ENCODE peak calls at places on chromosomes 12 and 14, in five cellular contexts. W is HCT116, Z is AG04450, L is left ventricle myocardium inferior, T is GM12865. U is an unnamed sample.

GRCh38 chr12:112148031-112148513 is 22.7 kb downstream of the TRAFD1 start:
- DNase-seq in W (no peak), T (no peak), L (no peak), Z (peak; percentile 56), U (no peak)

GRCh38 chr14:29798078-29798477 is 129.6 kb downstream of the PRKD1 start:
- DNase-seq in Z (no peak), W (no peak), T (no peak), L (no peak), U (no peak)

GRCh38 chr14:68734231-68734732 is 58.6 kb downstream of the ZFP36L1 start:
- DNase-seq in L (no peak), W (no peak), T (peak; percentile 67), Z (no peak), U (peak; percentile 86)

GRCh38 chr12:108578813-108579212 is 16.4 kb downstream of the ISCU start:
- DNase-seq in Z (no peak), W (no peak), L (no peak), T (no peak), U (no peak)

GRCh38 chr12:65951697-65952096 is 127.4 kb downstream of the HMGA2 start:
- DNase-seq in T (no peak), Z (no peak), L (no peak), W (no peak), U (no peak)

GRCh38 chr12:56688129-56688845 is at the start of gene PTGES3:
- DNase-seq in W (peak; percentile 96), T (peak; percentile 99), Z (peak; percentile 93), L (peak; percentile 98), U (peak; percentile 99)

GRCh38 chr12:15494329-15495046 is 172.2 kb downstream of the PTPRO start:
- DNase-seq in T (peak; percentile 32), L (no peak), Z (no peak), W (no peak), U (no peak)

GRCh38 chr14:105021656-105022275 is 883 bp upstream of the CDCA4 start:
- DNase-seq in W (peak; percentile 57), Z (no peak), L (no peak), T (peak; percentile 75), U (peak; percentile 58)

GRCh38 chr12:52537101-52537500 is 15.8 kb downstream of the KRT71 start:
- DNase-seq in T (no peak), Z (no peak), L (no peak), W (no peak), U (no peak)

GRCh38 chr12:89949457-89950195 is 241.0 kb upstream of the ATP2B1 start:
- DNase-seq in Z (no peak), W (no peak), T (peak; percentile 93), L (no peak), U (peak; percentile 70)

GRCh38 chr14:51305761-51306160 is 65.7 kb downstream of the TMX1 start:
- DNase-seq in L (no peak), W (no peak), Z (no peak), T (no peak), U (no peak)

GRCh38 chr12:56486694-56487093 is 1.3 kb downstream of the GLS2 start:
- DNase-seq in W (no peak), Z (no peak), L (no peak), T (no peak), U (no peak)

GRCh38 chr12:5383961-5384360 is 47.9 kb upstream of the NTF3 start:
- DNase-seq in L (no peak), T (no peak), Z (no peak), W (no peak), U (no peak)

GRCh38 chr12:89189448-89189847 is 162.9 kb downstream of the DUSP6 start:
- DNase-seq in L (no peak), T (no peak), Z (no peak), W (no peak), U (no peak)

GRCh38 chr14:22313172-22313801 is 275.7 kb downstream of the DAD1 start:
- DNase-seq in W (no peak), T (no peak), Z (no peak), L (no peak), U (no peak)

GRCh38 chr14:22311625-22312024 is 277.4 kb downstream of the DAD1 start:
- DNase-seq in Z (no peak), T (no peak), L (no peak), W (no peak), U (no peak)

GRCh38 chr14:22316473-22316872 is 272.6 kb downstream of the DAD1 start:
- DNase-seq in T (no peak), L (no peak), W (no peak), Z (no peak), U (no peak)

GRCh38 chr14:22315336-22315735 is 273.7 kb downstream of the DAD1 start:
- DNase-seq in T (no peak), L (no peak), Z (no peak), W (no peak), U (no peak)

DNA sequence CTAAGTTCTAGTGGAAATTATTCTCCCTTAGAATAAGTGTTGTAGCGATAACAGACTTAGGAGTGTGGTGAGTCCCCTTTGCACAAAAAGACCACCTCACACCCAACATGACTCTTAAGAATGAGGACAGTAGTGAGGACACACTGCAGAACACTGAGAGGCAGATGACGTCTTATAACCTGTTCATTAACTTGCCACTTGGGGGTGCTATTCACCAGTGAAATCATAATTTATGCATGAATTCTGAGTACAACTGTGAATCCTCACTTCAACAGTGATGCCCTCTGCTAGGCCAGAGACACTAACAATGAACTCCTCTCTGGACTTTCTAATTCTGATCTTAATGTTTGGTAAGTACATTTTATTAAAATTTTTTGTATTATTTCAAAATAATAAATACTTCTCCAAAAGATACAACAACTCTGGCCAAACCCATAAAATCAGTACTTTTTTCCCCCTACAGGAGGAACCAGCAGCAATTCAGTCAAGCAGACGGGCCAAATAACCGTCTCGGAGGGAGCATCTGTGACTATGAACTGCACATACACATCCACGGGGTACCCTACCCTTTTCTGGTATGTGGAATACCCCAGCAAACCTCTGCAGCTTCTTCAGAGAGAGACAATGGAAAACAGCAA is 274.7 kb downstream of the DAD1 start:
- DNase-seq in Z (no peak), L (no peak), T (peak; percentile 71), W (peak; percentile 60), U (no peak)
- TF ChIP-seq CTCF in Z (peak; percentile 72), L (peak; percentile 76), T (peak; percentile 66), W (peak; percentile 61), U (no peak)

DNA sequence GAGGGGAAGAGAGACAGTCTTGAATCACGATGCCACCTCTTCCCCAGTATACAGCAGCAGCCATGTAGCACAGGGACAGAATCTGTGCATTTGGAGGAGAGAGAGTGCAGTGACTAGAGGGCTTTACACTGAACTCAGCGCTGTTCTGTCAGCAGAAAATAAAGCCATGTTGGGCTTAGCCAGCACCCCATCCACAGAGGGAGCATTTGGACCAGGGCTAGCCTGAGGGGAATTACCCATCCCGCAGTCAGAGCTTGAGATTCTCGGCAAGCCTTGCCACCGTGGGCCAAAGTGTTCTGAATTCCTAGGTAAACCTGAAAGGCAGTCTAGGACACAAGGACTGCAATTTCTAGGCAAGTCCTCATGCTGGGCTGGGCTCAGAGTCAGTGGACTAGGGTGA is 120.4 kb upstream of the CNOT2 start:
- DNase-seq in L (no peak), Z (no peak), W (no peak), T (no peak), U (no peak)
- TF ChIP-seq CTCF in L (no peak), Z (no peak), W (no peak), T (no peak), U (no peak)

GRCh38 chr12:41932470-41932991 is 212.1 kb downstream of the GXYLT1 start:
- DNase-seq in L (peak; percentile 82), T (peak; percentile 18), Z (no peak), W (no peak), U (peak; percentile 29)

GRCh38 chr12:41940571-41940970 is 204.1 kb downstream of the GXYLT1 start:
- DNase-seq in L (no peak), T (no peak), Z (no peak), W (no peak), U (no peak)

GRCh38 chr12:41932028-41932427 is 212.6 kb downstream of the GXYLT1 start:
- DNase-seq in W (no peak), L (no peak), T (no peak), Z (no peak), U (no peak)

GRCh38 chr12:41936333-41936732 is 208.3 kb downstream of the GXYLT1 start:
- DNase-seq in T (no peak), W (no peak), L (no peak), Z (no peak), U (no peak)
- TF ChIP-seq CTCF in T (no peak), W (peak; percentile 12), L (no peak), Z (no peak), U (no peak)

GRCh38 chr14:102875652-102876051 is 46.8 kb upstream of the AMN start:
- DNase-seq in Z (no peak), L (no peak), T (no peak), W (no peak), U (no peak)
- TF ChIP-seq CTCF in Z (no peak), L (no peak), T (no peak), W (no peak), U (no peak)

GRCh38 chr12:87953257-87953860 is 75.8 kb downstream of the C12orf50 start:
- DNase-seq in Z (peak; percentile 36), T (peak; percentile 21), L (no peak), W (peak; percentile 41), U (no peak)
- TF ChIP-seq CTCF in Z (peak; percentile 74), T (peak; percentile 29), L (peak; percentile 45), W (peak; percentile 55), U (peak; percentile 44)

GRCh38 chr12:69471667-69472385 is 1.6 kb downstream of the FRS2 start:
- DNase-seq in W (no peak), Z (no peak), T (no peak), L (no peak), U (no peak)

GRCh38 chr12:69469854-69470188 is 367 bp upstream of the FRS2 start:
- DNase-seq in L (no peak), W (no peak), Z (no peak), T (no peak), U (no peak)

GRCh38 chr12:69468237-69469026 is 1.8 kb upstream of the FRS2 start:
- DNase-seq in Z (no peak), T (no peak), W (no peak), L (no peak), U (peak; percentile 11)

GRCh38 chr12:69473229-69473628 is 3.0 kb downstream of the FRS2 start:
- DNase-seq in L (no peak), T (no peak), Z (no peak), W (no peak), U (no peak)

GRCh38 chr12:69470189-69471094 is at the start of gene FRS2:
- DNase-seq in Z (peak; percentile 71), W (peak; percentile 72), L (peak; percentile 91), T (peak; percentile 91), U (peak; percentile 93)
- TF ChIP-seq CTCF in Z (peak; percentile 48), W (peak; percentile 36), L (peak; percentile 38), T (peak; percentile 21), U (no peak)